ENCODE peak calls at places on chromosomes 1 and 21, in seven cellular contexts. H is glutamatergic neuron; B is dorsolateral prefrontal cortex; I is testis; R is fibroblast of lung; U is iris pigment epithelial cell; O is naive thymus-derived CD8-positive, alpha-beta T cell. C is an unnamed sample.

GRCh38 chr1:47687618-47687940 is 249.7 kb downstream of the FOXD2 start:
- DNase-seq in H (no peak), B (no peak), I (peak), R (no peak), U (no peak), O (no peak), C (no peak)

GRCh38 chr1:150567341-150567716 is 12.1 kb downstream of the MCL1 start:
- DNase-seq in H (no peak), B (no peak), I (no peak), R (peak), U (peak), O (peak), C (no peak)

GRCh38 chr21:41833138-41834115 is 45.7 kb downstream of the PRDM15 start:
- DNase-seq in H (no peak), B (peak), I (no peak), R (no peak), U (no peak), O (no peak), C (no peak)

GRCh38 chr1:176803042-176803441 is 340.1 kb downstream of the PAPPA2 start:
- DNase-seq in H (no peak), B (no peak), I (no peak), R (no peak), U (no peak), O (no peak), C (no peak)

GRCh38 chr1:42730988-42731387 is 9.0 kb downstream of the CLDN19 start:
- DNase-seq in H (no peak), B (no peak), I (peak), R (no peak), U (no peak), O (no peak), C (no peak)

GRCh38 chr1:67214420-67215174 is 48.3 kb downstream of the IL23R start:
- DNase-seq in H (no peak), B (no peak), I (peak), R (peak), U (peak), O (peak), C (no peak)

GRCh38 chr1:27931184-27931583 is 3.6 kb upstream of the SMPDL3B start:
- DNase-seq in H (no peak), B (no peak), I (no peak), R (no peak), U (no peak), O (no peak), C (no peak)

GRCh38 chr1:25991937-25992688 is 5.8 kb downstream of the PAFAH2 start:
- DNase-seq in H (no peak), B (no peak), I (no peak), R (no peak), U (peak), O (no peak), C (peak)

GRCh38 chr1:85463666-85464496 is 1.1 kb downstream of the DDAH1 start:
- DNase-seq in H (no peak), B (no peak), I (no peak), R (peak), U (peak), O (no peak), C (peak)

GRCh38 chr1:87410771-87411170 is 82.1 kb downstream of the LMO4 start:
- DNase-seq in H (no peak), B (peak), I (no peak), R (peak), U (no peak), O (no peak), C (no peak)

GRCh38 chr1:206930210-206930798 is 8.6 kb upstream of the FCMR start:
- DNase-seq in H (no peak), B (no peak), I (no peak), R (no peak), U (no peak), O (peak), C (no peak)

GRCh38 chr1:233904979-233905415 is 521 bp downstream of the SLC35F3 start:
- DNase-seq in H (peak), B (peak), I (peak), R (no peak), U (peak), O (no peak), C (no peak)

GRCh38 chr1:246597340-246597739 is 31.1 kb downstream of the CNST start:
- DNase-seq in H (no peak), B (no peak), I (no peak), R (peak), U (peak), O (no peak), C (peak)

GRCh38 chr1:63981408-63981773 is 207.6 kb downstream of the ROR1 start:
- DNase-seq in H (no peak), B (no peak), I (no peak), R (no peak), U (no peak), O (no peak), C (no peak)

GRCh38 chr1:157177701-157178380 is 39.6 kb upstream of the ETV3 start:
- DNase-seq in H (no peak), B (no peak), I (no peak), R (no peak), U (no peak), O (no peak), C (no peak)

GRCh38 chr1:46569909-46570725 is 18.7 kb upstream of the KNCN start:
- DNase-seq in H (no peak), B (no peak), I (no peak), R (peak), U (peak), O (no peak), C (no peak)

GRCh38 chr1:1345384-1345783 is 3.8 kb downstream of the DVL1 start:
- DNase-seq in H (no peak), B (no peak), I (no peak), R (no peak), U (no peak), O (no peak), C (no peak)

GRCh38 chr1:40773748-40774265 is 9.8 kb upstream of the KCNQ4 start:
- DNase-seq in H (no peak), B (no peak), I (no peak), R (no peak), U (no peak), O (no peak), C (no peak)

GRCh38 chr21:21858502-21859334 is 860.5 kb downstream of the NCAM2 start:
- DNase-seq in H (no peak), B (no peak), I (no peak), R (no peak), U (no peak), O (no peak), C (no peak)

GRCh38 chr1:156815851-156816536 is 654 bp downstream of the SH2D2A start:
- DNase-seq in H (no peak), B (no peak), I (no peak), R (no peak), U (no peak), O (no peak), C (no peak)

GRCh38 chr1:39852214-39852791 is 31.0 kb downstream of the TRIT1 start:
- DNase-seq in H (no peak), B (no peak), I (no peak), R (peak), U (peak), O (no peak), C (no peak)

GRCh38 chr1:244322791-244323521 is 128.8 kb downstream of the ADSS2 start:
- DNase-seq in H (no peak), B (no peak), I (peak), R (peak), U (peak), O (peak), C (peak)

GRCh38 chr1:153945131-153945794 is 1.3 kb downstream of the DENND4B start:
- DNase-seq in H (no peak), B (no peak), I (peak), R (peak), U (peak), O (peak), C (peak)